ENCODE peak calls at places on chromosomes 16 and 17, in eight cellular contexts. One of them, this sample, is unnamed.

GRCh38 chr16:24062270-24062817 is 193.8 kb upstream of the CACNG3 start:
- DNase-seq in stomach: no peak
- DNase-seq in GM12865: no peak
- DNase-seq in naive thymus-derived CD4-positive, alpha-beta T cell: no peak
- DNase-seq in BE2C: no peak
- DNase-seq in brain microvascular endothelial cell: no peak
- DNase-seq in SJCRH30: no peak
- DNase-seq in right cardiac atrium: no peak
- DNase-seq in this sample: no peak

GRCh38 chr17:35578195-35578928 is at the start of gene PEX12:
- DNase-seq in stomach: peak
- DNase-seq in GM12865: peak
- DNase-seq in naive thymus-derived CD4-positive, alpha-beta T cell: peak
- DNase-seq in BE2C: peak
- DNase-seq in brain microvascular endothelial cell: peak
- DNase-seq in SJCRH30: peak
- DNase-seq in right cardiac atrium: peak
- DNase-seq in this sample: peak

GRCh38 chr17:82881900-82882714 is 42.3 kb upstream of the ZNF750 start:
- DNase-seq in stomach: peak
- DNase-seq in GM12865: no peak
- DNase-seq in naive thymus-derived CD4-positive, alpha-beta T cell: no peak
- DNase-seq in BE2C: no peak
- DNase-seq in brain microvascular endothelial cell: no peak
- DNase-seq in SJCRH30: no peak
- DNase-seq in right cardiac atrium: peak
- DNase-seq in this sample: no peak

GRCh38 chr17:50565559-50566350 is 5.2 kb downstream of the CACNA1G start:
- DNase-seq in stomach: no peak
- DNase-seq in GM12865: peak
- DNase-seq in naive thymus-derived CD4-positive, alpha-beta T cell: no peak
- DNase-seq in BE2C: no peak
- DNase-seq in brain microvascular endothelial cell: no peak
- DNase-seq in SJCRH30: no peak
- DNase-seq in right cardiac atrium: no peak
- DNase-seq in this sample: no peak

GRCh38 chr16:89951509-89951908 is 3.0 kb downstream of the DEF8 start:
- DNase-seq in stomach: no peak
- DNase-seq in GM12865: no peak
- DNase-seq in naive thymus-derived CD4-positive, alpha-beta T cell: no peak
- DNase-seq in BE2C: no peak
- DNase-seq in brain microvascular endothelial cell: no peak
- DNase-seq in SJCRH30: no peak
- DNase-seq in right cardiac atrium: no peak
- DNase-seq in this sample: no peak

GRCh38 chr17:40696651-40697072 is 6.9 kb downstream of the KRT24 start:
- DNase-seq in stomach: no peak
- DNase-seq in GM12865: no peak
- DNase-seq in naive thymus-derived CD4-positive, alpha-beta T cell: no peak
- DNase-seq in BE2C: no peak
- DNase-seq in brain microvascular endothelial cell: no peak
- DNase-seq in SJCRH30: no peak
- DNase-seq in right cardiac atrium: no peak
- DNase-seq in this sample: no peak

GRCh38 chr16:678858-679807 is 1.1 kb upstream of the STUB1 start:
- DNase-seq in stomach: peak
- DNase-seq in GM12865: peak
- DNase-seq in naive thymus-derived CD4-positive, alpha-beta T cell: peak
- DNase-seq in BE2C: peak
- DNase-seq in brain microvascular endothelial cell: no peak
- DNase-seq in SJCRH30: peak
- DNase-seq in right cardiac atrium: peak
- DNase-seq in this sample: no peak

GRCh38 chr17:77706938-77707337 is 251.6 kb upstream of the TNRC6C start:
- DNase-seq in stomach: no peak
- DNase-seq in GM12865: no peak
- DNase-seq in naive thymus-derived CD4-positive, alpha-beta T cell: peak
- DNase-seq in BE2C: no peak
- DNase-seq in brain microvascular endothelial cell: no peak
- DNase-seq in SJCRH30: no peak
- DNase-seq in right cardiac atrium: no peak
- DNase-seq in this sample: no peak

GRCh38 chr17:82257473-82257872 is 16.0 kb downstream of the CSNK1D start:
- DNase-seq in stomach: peak
- DNase-seq in GM12865: no peak
- DNase-seq in naive thymus-derived CD4-positive, alpha-beta T cell: no peak
- DNase-seq in BE2C: peak
- DNase-seq in brain microvascular endothelial cell: peak
- DNase-seq in SJCRH30: peak
- DNase-seq in right cardiac atrium: peak
- DNase-seq in this sample: no peak

DNA sequence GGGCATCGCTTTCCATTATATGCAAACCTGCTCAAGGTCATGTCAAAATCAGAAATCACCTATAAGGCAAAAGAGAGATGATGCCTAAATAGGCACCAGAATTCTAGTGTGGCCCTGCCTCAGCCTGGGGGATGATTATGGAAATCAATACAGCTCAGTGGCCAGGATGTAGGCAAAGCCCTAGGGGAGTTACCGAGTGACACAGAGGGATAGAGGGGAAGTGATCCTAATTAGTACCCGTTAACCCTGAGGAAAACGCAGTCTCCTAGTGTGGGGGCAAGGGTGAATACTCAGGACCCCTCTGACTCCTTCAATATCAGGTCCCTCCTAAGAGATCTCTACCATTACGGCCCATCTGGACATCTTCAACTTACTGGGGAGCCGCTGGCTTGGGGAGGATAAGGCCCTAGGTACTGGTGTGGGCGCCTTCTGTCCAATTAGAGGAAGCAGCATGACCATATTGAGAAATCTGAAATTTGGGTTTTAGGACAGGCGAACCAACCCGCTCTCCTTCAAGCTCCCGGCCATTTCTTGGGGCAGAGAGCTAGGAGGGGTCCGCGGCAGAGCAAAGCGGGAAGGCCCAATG is 725 bp downstream of the NT5C3B start:
- DNase-seq in stomach: no peak
- DNase-seq in GM12865: peak
- DNase-seq in naive thymus-derived CD4-positive, alpha-beta T cell: no peak
- DNase-seq in BE2C: no peak
- DNase-seq in brain microvascular endothelial cell: no peak
- DNase-seq in SJCRH30: no peak
- DNase-seq in right cardiac atrium: no peak
- DNase-seq in this sample: no peak
- H3K4me3 ChIP-seq in stomach: peak
- H3K4me3 ChIP-seq in GM12865: peak
- H3K4me3 ChIP-seq in naive thymus-derived CD4-positive, alpha-beta T cell: peak
- H3K4me3 ChIP-seq in BE2C: peak
- H3K4me3 ChIP-seq in brain microvascular endothelial cell: peak
- H3K4me3 ChIP-seq in SJCRH30: peak
- H3K4me3 ChIP-seq in right cardiac atrium: peak
- H3K4me3 ChIP-seq in this sample: peak

GRCh38 chr16:85265161-85265784 is 153.0 kb upstream of the CIBAR2 start:
- DNase-seq in stomach: no peak
- DNase-seq in GM12865: no peak
- DNase-seq in naive thymus-derived CD4-positive, alpha-beta T cell: no peak
- DNase-seq in BE2C: no peak
- DNase-seq in brain microvascular endothelial cell: no peak
- DNase-seq in SJCRH30: no peak
- DNase-seq in right cardiac atrium: no peak
- DNase-seq in this sample: no peak

GRCh38 chr16:85267414-85267945 is 155.2 kb upstream of the CIBAR2 start:
- DNase-seq in stomach: no peak
- DNase-seq in GM12865: no peak
- DNase-seq in naive thymus-derived CD4-positive, alpha-beta T cell: no peak
- DNase-seq in BE2C: no peak
- DNase-seq in brain microvascular endothelial cell: no peak
- DNase-seq in SJCRH30: no peak
- DNase-seq in right cardiac atrium: no peak
- DNase-seq in this sample: no peak

GRCh38 chr16:85266857-85267256 is 154.6 kb upstream of the CIBAR2 start:
- DNase-seq in stomach: no peak
- DNase-seq in GM12865: no peak
- DNase-seq in naive thymus-derived CD4-positive, alpha-beta T cell: no peak
- DNase-seq in BE2C: peak
- DNase-seq in brain microvascular endothelial cell: no peak
- DNase-seq in SJCRH30: peak
- DNase-seq in right cardiac atrium: no peak
- DNase-seq in this sample: no peak

GRCh38 chr16:85264752-85265151 is 152.5 kb upstream of the CIBAR2 start:
- DNase-seq in stomach: no peak
- DNase-seq in GM12865: no peak
- DNase-seq in naive thymus-derived CD4-positive, alpha-beta T cell: no peak
- DNase-seq in BE2C: no peak
- DNase-seq in brain microvascular endothelial cell: no peak
- DNase-seq in SJCRH30: no peak
- DNase-seq in right cardiac atrium: no peak
- DNase-seq in this sample: no peak

DNA sequence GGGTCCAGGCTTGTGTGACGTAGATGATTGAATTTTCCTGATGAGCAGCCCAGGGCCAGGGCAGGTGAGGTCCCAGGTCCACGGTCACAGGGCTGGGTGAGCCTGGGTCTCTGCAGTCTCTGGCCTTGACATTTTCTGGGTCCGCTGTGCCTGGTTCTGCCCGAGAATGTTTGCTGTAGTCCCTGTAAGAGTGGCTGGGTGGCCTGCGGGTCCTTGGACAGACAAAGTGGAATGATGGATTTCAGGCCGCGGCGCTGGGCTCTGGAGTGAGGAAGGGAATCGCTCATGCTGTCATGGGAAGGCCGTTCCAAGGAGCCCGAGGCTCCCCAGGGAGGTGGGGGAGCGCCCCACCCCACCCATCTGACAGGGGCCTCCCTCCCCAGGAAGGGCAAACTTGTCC is 153.5 kb upstream of the CIBAR2 start:
- DNase-seq in stomach: no peak
- DNase-seq in GM12865: no peak
- DNase-seq in naive thymus-derived CD4-positive, alpha-beta T cell: no peak
- DNase-seq in BE2C: no peak
- DNase-seq in brain microvascular endothelial cell: no peak
- DNase-seq in SJCRH30: no peak
- DNase-seq in right cardiac atrium: no peak
- DNase-seq in this sample: no peak
- H3K4me3 ChIP-seq in stomach: no peak
- H3K4me3 ChIP-seq in GM12865: no peak
- H3K4me3 ChIP-seq in naive thymus-derived CD4-positive, alpha-beta T cell: no peak
- H3K4me3 ChIP-seq in BE2C: no peak
- H3K4me3 ChIP-seq in brain microvascular endothelial cell: no peak
- H3K4me3 ChIP-seq in SJCRH30: no peak
- H3K4me3 ChIP-seq in right cardiac atrium: no peak
- H3K4me3 ChIP-seq in this sample: no peak

DNA sequence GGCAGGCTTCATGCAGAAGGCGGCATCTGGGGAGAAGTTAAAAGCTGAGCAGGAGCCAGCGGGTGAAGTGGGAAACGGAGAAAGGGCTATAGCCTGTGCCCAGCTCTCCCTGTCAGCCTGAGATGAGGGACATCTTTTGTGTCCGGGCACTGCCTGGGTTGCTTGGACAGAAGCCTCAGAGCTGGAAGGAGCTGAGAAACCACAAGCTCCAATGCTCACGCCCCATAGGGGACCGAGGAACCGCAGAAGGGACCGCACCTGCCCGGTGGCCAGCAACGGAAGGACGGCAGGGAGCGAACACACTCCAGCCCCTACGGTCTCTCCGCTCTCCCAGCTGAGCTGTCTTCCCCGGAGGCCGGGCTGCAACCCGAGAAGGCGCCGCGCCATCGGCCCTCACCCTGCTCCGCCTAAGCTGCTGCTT is 175.8 kb downstream of the NPIPB11 start:
- DNase-seq in stomach: no peak
- DNase-seq in GM12865: no peak
- DNase-seq in naive thymus-derived CD4-positive, alpha-beta T cell: no peak
- DNase-seq in BE2C: no peak
- DNase-seq in brain microvascular endothelial cell: no peak
- DNase-seq in SJCRH30: peak
- DNase-seq in right cardiac atrium: peak
- DNase-seq in this sample: no peak
- H3K4me3 ChIP-seq in stomach: no peak
- H3K4me3 ChIP-seq in GM12865: no peak
- H3K4me3 ChIP-seq in naive thymus-derived CD4-positive, alpha-beta T cell: no peak
- H3K4me3 ChIP-seq in BE2C: no peak
- H3K4me3 ChIP-seq in brain microvascular endothelial cell: no peak
- H3K4me3 ChIP-seq in SJCRH30: peak
- H3K4me3 ChIP-seq in right cardiac atrium: no peak
- H3K4me3 ChIP-seq in this sample: no peak

GRCh38 chr17:2266045-2266864 is 37.3 kb downstream of the SMG6 start:
- DNase-seq in stomach: peak
- DNase-seq in GM12865: peak
- DNase-seq in naive thymus-derived CD4-positive, alpha-beta T cell: peak
- DNase-seq in BE2C: no peak
- DNase-seq in brain microvascular endothelial cell: no peak
- DNase-seq in SJCRH30: no peak
- DNase-seq in right cardiac atrium: no peak
- DNase-seq in this sample: peak

GRCh38 chr17:2266865-2267228 is 36.7 kb downstream of the SMG6 start:
- DNase-seq in stomach: no peak
- DNase-seq in GM12865: no peak
- DNase-seq in naive thymus-derived CD4-positive, alpha-beta T cell: no peak
- DNase-seq in BE2C: no peak
- DNase-seq in brain microvascular endothelial cell: no peak
- DNase-seq in SJCRH30: no peak
- DNase-seq in right cardiac atrium: no peak
- DNase-seq in this sample: peak

GRCh38 chr17:2262146-2262587 is 41.4 kb downstream of the SMG6 start:
- DNase-seq in stomach: no peak
- DNase-seq in GM12865: no peak
- DNase-seq in naive thymus-derived CD4-positive, alpha-beta T cell: no peak
- DNase-seq in BE2C: no peak
- DNase-seq in brain microvascular endothelial cell: peak
- DNase-seq in SJCRH30: no peak
- DNase-seq in right cardiac atrium: no peak
- DNase-seq in this sample: no peak

GRCh38 chr17:2263183-2263954 is 40.2 kb downstream of the SMG6 start:
- DNase-seq in stomach: no peak
- DNase-seq in GM12865: no peak
- DNase-seq in naive thymus-derived CD4-positive, alpha-beta T cell: no peak
- DNase-seq in BE2C: no peak
- DNase-seq in brain microvascular endothelial cell: no peak
- DNase-seq in SJCRH30: no peak
- DNase-seq in right cardiac atrium: no peak
- DNase-seq in this sample: no peak

DNA sequence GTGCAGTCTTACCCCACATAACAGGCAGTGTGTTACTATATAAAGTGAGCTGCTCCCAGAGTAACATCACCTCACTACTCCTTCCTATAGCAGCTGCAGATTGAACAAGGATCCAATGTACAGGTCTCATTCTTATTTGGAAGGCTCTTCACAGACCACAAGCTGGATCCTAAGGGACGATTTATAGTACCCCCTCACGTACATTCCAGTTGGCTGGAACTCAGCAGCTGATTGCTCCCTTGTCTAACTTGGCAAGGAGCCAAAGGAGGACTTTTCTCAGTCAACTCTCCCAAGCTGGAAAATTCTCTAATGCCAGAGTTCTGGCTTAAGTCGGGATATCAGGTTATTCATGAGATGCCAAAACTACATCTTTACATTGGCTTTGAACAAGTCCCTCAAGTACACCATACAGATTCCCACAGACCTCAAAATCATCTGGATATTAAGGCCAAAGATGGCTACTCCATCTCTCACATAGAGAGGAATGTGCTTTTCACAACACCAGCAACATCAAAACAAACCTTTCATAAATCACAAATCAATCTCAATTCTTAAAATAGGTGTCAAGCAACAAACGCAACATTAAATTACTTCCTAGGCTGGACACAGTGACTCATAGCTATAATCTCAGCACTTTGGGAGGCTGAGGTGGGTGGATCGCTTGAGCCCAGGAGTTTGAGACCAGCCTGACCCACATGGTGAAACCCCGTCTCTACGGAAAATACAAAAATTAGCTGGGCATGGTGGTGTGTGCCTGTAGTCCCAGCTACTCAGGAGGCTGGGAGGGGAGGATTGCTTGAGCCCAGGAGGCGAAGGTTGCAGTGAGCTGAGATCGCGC is 39.3 kb downstream of the SMG6 start:
- DNase-seq in stomach: no peak
- DNase-seq in GM12865: no peak
- DNase-seq in naive thymus-derived CD4-positive, alpha-beta T cell: no peak
- DNase-seq in BE2C: no peak
- DNase-seq in brain microvascular endothelial cell: no peak
- DNase-seq in SJCRH30: peak
- DNase-seq in right cardiac atrium: no peak
- DNase-seq in this sample: no peak
- H3K4me3 ChIP-seq in stomach: no peak
- H3K4me3 ChIP-seq in GM12865: peak
- H3K4me3 ChIP-seq in naive thymus-derived CD4-positive, alpha-beta T cell: peak
- H3K4me3 ChIP-seq in BE2C: no peak
- H3K4me3 ChIP-seq in brain microvascular endothelial cell: no peak
- H3K4me3 ChIP-seq in SJCRH30: no peak
- H3K4me3 ChIP-seq in right cardiac atrium: no peak
- H3K4me3 ChIP-seq in this sample: no peak